ENCODE peak calls at places on chromosomes 6 and 20, in five cellular contexts. L is K562, H is neuronal stem cell, Z is astrocyte, U is OCI-LY7. Q is an unnamed sample.

GRCh38 chr6:131199568-131200272 is 64.5 kb downstream of the AKAP7 start:
- DNase-seq in U (peak; percentile 95), L (no peak), Z (peak; percentile 49), H (peak; percentile 9), Q (peak; percentile 89)

GRCh38 chr6:1372690-1373089 is 16.7 kb upstream of the FOXF2 start:
- DNase-seq in Z (no peak), L (no peak), U (no peak), H (no peak), Q (no peak)

GRCh38 chr6:132780770-132781371 is 17.6 kb downstream of the SLC18B1 start:
- DNase-seq in L (no peak), Z (no peak), U (peak; percentile 54), H (no peak), Q (peak; percentile 26)

GRCh38 chr6:169046483-169047192 is 207.0 kb downstream of the THBS2 start:
- DNase-seq in H (no peak), L (no peak), Z (peak; percentile 36), U (no peak), Q (no peak)

GRCh38 chr6:16966821-16967817 is 134.7 kb upstream of the STMND1 start:
- DNase-seq in H (no peak), Z (no peak), U (no peak), L (no peak), Q (no peak)

GRCh38 chr20:40948352-40949267 is 80.0 kb upstream of the TOP1 start:
- DNase-seq in Z (peak; percentile 60), H (no peak), L (no peak), U (no peak), Q (no peak)

GRCh38 chr20:42024653-42025052 is 406.5 kb upstream of the CHD6 start:
- DNase-seq in H (peak; percentile 53), Z (no peak), U (no peak), L (no peak), Q (peak; percentile 44)

GRCh38 chr6:7413151-7413823 is 23.7 kb downstream of the RIOK1 start:
- DNase-seq in L (no peak), Z (no peak), H (peak; percentile 32), U (no peak), Q (no peak)

GRCh38 chr6:42251911-42252637 is 34.4 kb upstream of the MRPS10 start:
- DNase-seq in H (no peak), L (no peak), U (no peak), Z (peak; percentile 50), Q (no peak)

GRCh38 chr20:43300887-43301286 is 111.2 kb upstream of the PTPRT start:
- DNase-seq in U (no peak), H (no peak), L (no peak), Z (no peak), Q (no peak)

GRCh38 chr6:55953384-55953783 is 78.0 kb upstream of the BMP5 start:
- DNase-seq in U (no peak), Z (peak; percentile 25), L (no peak), H (no peak), Q (no peak)

GRCh38 chr6:44494011-44494501 is 106.5 kb downstream of the CDC5L start:
- DNase-seq in Z (peak; percentile 90), U (no peak), L (peak; percentile 54), H (no peak), Q (no peak)

GRCh38 chr6:69664551-69664950 is 132.3 kb downstream of the LMBRD1 start:
- DNase-seq in L (no peak), H (no peak), Z (no peak), U (no peak), Q (no peak)

GRCh38 chr20:47354388-47354709 is 2.1 kb downstream of the ZMYND8 start:
- DNase-seq in L (no peak), U (no peak), Z (no peak), H (no peak), Q (no peak)

GRCh38 chr6:10033223-10033829 is 381.5 kb downstream of the TFAP2A start:
- DNase-seq in H (no peak), U (no peak), L (no peak), Z (peak; percentile 35), Q (no peak)

GRCh38 chr6:72466971-72467566 is 154.8 kb upstream of the KCNQ5 start:
- DNase-seq in U (no peak), L (no peak), H (no peak), Z (no peak), Q (no peak)

GRCh38 chr6:12164508-12164770 is 125.7 kb upstream of the EDN1 start:
- DNase-seq in H (no peak), U (no peak), Z (no peak), L (no peak), Q (no peak)

GRCh38 chr20:43320536-43320935 is 130.8 kb upstream of the PTPRT start:
- DNase-seq in Z (no peak), U (no peak), L (no peak), H (no peak), Q (no peak)

GRCh38 chr6:116385462-116385807 is 14.7 kb downstream of the DSE start:
- DNase-seq in Z (peak; percentile 89), U (no peak), H (no peak), L (no peak), Q (no peak)

GRCh38 chr6:50635429-50635828 is 77.9 kb upstream of the TFAP2D start:
- DNase-seq in L (no peak), H (no peak), U (no peak), Z (no peak), Q (no peak)

GRCh38 chr6:42552380-42552779 is 11.4 kb upstream of the UBR2 start:
- DNase-seq in L (no peak), Z (no peak), H (no peak), U (no peak), Q (no peak)

GRCh38 chr6:30914854-30915590 is 984 bp downstream of the VARS2 start:
- DNase-seq in U (peak; percentile 35), L (peak; percentile 70), Z (no peak), H (no peak), Q (no peak)

GRCh38 chr6:30915591-30915946 is 1.5 kb downstream of the VARS2 start:
- DNase-seq in H (peak; percentile 67), L (peak; percentile 72), U (peak; percentile 61), Z (peak; percentile 40), Q (peak; percentile 51)

GRCh38 chr6:30914076-30914853 is at the start of gene VARS2:
- DNase-seq in U (peak; percentile 87), H (peak; percentile 82), Z (peak; percentile 69), L (peak; percentile 99), Q (peak; percentile 88)

GRCh38 chr6:30912746-30913520 is 1.1 kb upstream of the VARS2 start:
- DNase-seq in L (no peak), Z (no peak), U (no peak), H (no peak), Q (no peak)

DNA sequence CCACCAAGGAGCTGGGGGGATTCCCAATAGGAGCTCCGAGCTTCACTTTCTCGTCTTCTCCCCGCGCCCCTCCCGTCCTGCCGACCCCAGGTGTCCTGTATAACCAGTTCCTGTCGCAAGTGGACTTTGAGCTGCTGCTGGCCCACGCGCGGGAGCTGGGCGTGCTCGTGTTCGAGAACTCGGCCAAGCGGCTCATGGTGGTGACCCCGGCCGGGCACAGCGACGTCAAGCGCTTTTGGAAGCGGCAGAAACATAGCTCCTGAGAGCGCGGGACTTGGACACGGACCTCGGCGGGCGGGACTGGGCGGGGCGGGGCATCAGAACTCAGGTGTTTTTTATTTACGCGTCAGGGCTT is 340 bp upstream of the VARS2 start:
- DNase-seq in U (no peak), H (no peak), L (no peak), Z (no peak), Q (no peak)
- H3K36me3 ChIP-seq in U (peaks cover 66% of the 10 kb centered on the region), H (peaks cover 73% of the 10 kb centered on the region), L (peaks cover 78% of the 10 kb centered on the region), Z (peaks cover 19% of the 10 kb centered on the region), Q (no peaks in the 10 kb centered on the region)

GRCh38 chr6:100462990-100463684 is 1.6 kb downstream of the SIM1 start:
- DNase-seq in H (no peak), U (no peak), Z (no peak), L (no peak), Q (no peak)
- H3K9me3 ChIP-seq in H (no peaks in the 10 kb centered on the region), U (no peaks in the 10 kb centered on the region), Z (peaks cover 10% of the 10 kb centered on the region), L (no peaks in the 10 kb centered on the region), Q (no peaks in the 10 kb centered on the region)

DNA sequence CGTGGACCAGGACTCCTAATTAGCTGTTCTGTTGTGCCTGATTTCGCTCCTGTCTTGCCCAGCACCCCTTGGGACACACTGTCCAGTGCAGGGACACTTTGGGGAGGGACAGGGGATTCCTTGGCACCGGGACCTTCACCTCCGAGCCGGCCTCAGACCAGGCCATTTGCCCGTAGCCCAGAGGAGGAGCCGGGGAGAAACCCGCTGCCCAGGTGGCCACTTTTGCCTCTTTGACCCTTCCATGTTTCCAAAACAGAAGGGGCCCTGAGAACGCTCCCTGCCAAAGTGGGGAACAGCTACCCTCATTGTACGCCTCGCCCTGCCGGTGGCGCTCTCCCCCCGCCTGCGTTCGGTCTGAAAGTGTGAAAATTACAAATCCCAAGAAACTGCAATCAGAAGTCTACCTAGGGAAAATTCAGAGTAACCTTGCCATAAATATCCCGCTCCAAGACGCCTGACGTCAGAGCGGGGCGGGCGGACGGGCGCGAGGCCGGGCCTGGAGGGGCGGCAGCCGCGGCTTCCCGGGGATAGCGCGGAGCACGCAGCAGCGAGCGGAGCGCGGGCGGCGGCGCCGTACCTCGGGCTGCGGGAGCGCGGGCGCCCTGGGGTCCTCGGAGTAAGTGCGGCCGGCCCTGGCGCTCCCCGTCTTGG is at the start of gene DAAM2:
- DNase-seq in U (no peak), H (peak; percentile 43), L (no peak), Z (peak; percentile 35), Q (no peak)
- H2AFZ ChIP-seq in U (no peak within 1 kb of the TSS), H (peak within 1 kb of the TSS; percentile 94), L (no peak within 1 kb of the TSS), Z (peak within 1 kb of the TSS; percentile 88), Q (no peak within 1 kb of the TSS)

DNA sequence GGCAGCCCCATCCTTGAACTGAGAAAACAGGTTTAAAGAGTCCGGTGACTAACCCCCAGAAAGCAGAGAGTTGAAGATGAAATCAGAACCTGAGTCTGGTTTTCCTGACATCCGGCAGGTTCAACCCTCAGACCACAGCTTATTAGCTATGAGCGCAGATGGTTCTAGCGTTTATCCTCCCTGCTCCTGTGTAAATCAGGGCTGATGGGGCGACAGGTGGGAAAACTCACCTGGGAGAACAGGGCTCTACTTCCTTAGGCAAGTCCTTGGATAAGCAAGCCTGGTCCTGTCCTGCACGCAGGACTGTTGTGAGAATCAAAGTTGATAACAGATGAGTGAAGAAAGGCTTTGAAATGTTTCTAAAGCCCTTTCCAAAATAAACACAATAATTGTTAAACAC is 31.4 kb downstream of the GHRH start:
- DNase-seq in H (no peak), Z (no peak), L (no peak), U (no peak), Q (no peak)
- H3K36me3 ChIP-seq in H (peaks cover 100% of the 10 kb centered on the region), Z (peaks cover 75% of the 10 kb centered on the region), L (peaks cover 99% of the 10 kb centered on the region), U (peaks cover 100% of the 10 kb centered on the region), Q (peaks cover 19% of the 10 kb centered on the region)

GRCh38 chr20:58531657-58532056 is 16.5 kb upstream of the APCDD1L start:
- DNase-seq in H (no peak), U (no peak), L (no peak), Z (no peak), Q (no peak)
- H3K9me3 ChIP-seq in H (peaks cover 3% of the 10 kb centered on the region), U (peaks cover 7% of the 10 kb centered on the region), L (no peaks in the 10 kb centered on the region), Z (no peaks in the 10 kb centered on the region), Q (no peaks in the 10 kb centered on the region)

DNA sequence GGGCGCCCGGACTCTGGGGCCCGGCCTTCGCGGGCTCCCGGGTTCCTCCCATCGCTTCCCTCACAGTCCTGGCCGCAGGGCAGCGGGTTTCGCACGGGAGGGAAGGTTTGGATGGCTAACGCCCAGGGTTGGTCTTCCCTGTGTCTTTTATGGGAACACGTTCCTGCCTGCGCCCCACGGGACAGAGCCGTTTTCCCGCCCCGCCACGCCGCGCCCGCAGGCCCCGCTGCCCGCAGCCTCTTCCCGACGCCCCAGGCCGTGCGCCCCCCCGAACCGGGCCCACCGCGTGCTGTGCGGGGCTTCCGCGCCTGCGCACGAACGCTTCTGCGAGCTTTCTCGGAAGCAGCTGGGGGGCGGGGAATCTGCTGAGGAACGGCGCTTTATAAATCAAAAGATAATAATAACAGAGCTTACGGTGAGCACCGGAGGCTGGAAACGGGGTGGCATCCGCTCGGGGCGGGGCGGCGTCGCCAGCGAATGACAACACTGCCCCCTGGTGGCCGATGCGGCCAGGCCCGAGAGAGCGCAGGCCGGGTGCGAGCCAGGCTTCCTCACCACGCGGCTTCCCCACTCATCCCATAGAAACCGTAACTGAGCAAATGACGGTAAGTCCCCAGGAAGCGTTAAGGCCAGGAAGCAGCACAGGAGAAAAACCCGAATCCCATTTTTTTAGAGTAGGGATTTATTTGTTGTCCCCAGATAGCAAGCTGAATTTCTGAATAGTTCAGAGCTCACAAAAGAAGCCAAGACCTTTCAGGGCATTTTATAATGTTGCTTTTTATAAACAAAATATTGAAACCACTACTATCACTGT is 116.4 kb downstream of the MYLK4 start:
- DNase-seq in U (peak; percentile 43), H (peak; percentile 77), Z (peak; percentile 62), L (peak; percentile 94), Q (peak; percentile 56)
- H2AFZ ChIP-seq in U (peak overlapping the region; percentile 45), H (peak overlapping the region; percentile 98), Z (peak overlapping the region; percentile 85), L (peak overlapping the region; percentile 51), Q (peak overlapping the region; percentile 58)

Q was measured in MM.1S.